ENCODE peak calls at places on chromosomes 4 and X, in five cellular contexts. R, M, G, U and O are unnamed samples.

GRCh38 chr4:176587920-176588319 is 204.8 kb downstream of the VEGFC start:
- DNase-seq in U (no peak), G (no peak), M (no peak), R (no peak), O (no peak)

GRCh38 chr4:183757105-183757504 is 98.0 kb downstream of the TRAPPC11 start:
- DNase-seq in M (no peak), R (no peak), G (no peak), U (no peak), O (no peak)

GRCh38 chr4:1720163-1720983 is 750 bp downstream of the TMEM129 start:
- DNase-seq in G (no peak), R (no peak), U (no peak), M (no peak), O (peak)

GRCh38 chr4:174749091-174749490 is 80.0 kb downstream of the GLRA3 start:
- DNase-seq in U (no peak), M (peak), G (no peak), R (no peak), O (no peak)

GRCh38 chr4:119632216-119632615 is 3.6 kb upstream of the PDE5A start:
- DNase-seq in M (peak), G (no peak), R (no peak), U (no peak), O (no peak)

GRCh38 chrX:13469963-13470679 is 99.3 kb upstream of the EGFL6 start:
- DNase-seq in G (no peak), U (no peak), R (no peak), M (peak), O (no peak)

GRCh38 chr4:38891051-38891738 is 23.6 kb downstream of the FAM114A1 start:
- DNase-seq in G (no peak), U (no peak), M (no peak), R (no peak), O (no peak)

GRCh38 chr4:78542373-78542772 is 9.2 kb upstream of the ANXA3 start:
- DNase-seq in R (no peak), U (no peak), M (peak), G (no peak), O (no peak)

GRCh38 chr4:109850601-109851000 is 2.7 kb downstream of the LRIT3 start:
- DNase-seq in R (no peak), M (no peak), U (no peak), G (no peak), O (no peak)

GRCh38 chr4:6526696-6527095 is 48.3 kb upstream of the MAN2B2 start:
- DNase-seq in G (no peak), U (no peak), M (no peak), R (no peak), O (no peak)

GRCh38 chr4:157792716-157793115 is 380.1 kb downstream of the GASK1B start:
- DNase-seq in G (no peak), M (peak), U (no peak), R (no peak), O (no peak)

GRCh38 chrX:46782034-46782433 is 23.1 kb upstream of the SLC9A7 start:
- DNase-seq in U (no peak), M (no peak), R (no peak), G (no peak), O (no peak)

GRCh38 chr4:96483308-96484030 is 643.6 kb downstream of the PDHA2 start:
- DNase-seq in R (no peak), G (no peak), U (no peak), M (no peak), O (no peak)